ENCODE peak calls at places on chromosomes 7 and 10, in four cellular contexts. One of them, this sample, is unnamed.

GRCh38 chr10:125294109-125294508 is 133.7 kb upstream of the CTBP2 start:
- DNase-seq in Calu3: no peak
- DNase-seq in lower leg skin: no peak
- DNase-seq in neural crest cell: no peak
- DNase-seq in this sample: no peak

GRCh38 chr7:18018296-18019205 is 9.1 kb downstream of the PRPS1L1 start:
- DNase-seq in Calu3: no peak
- DNase-seq in lower leg skin: no peak
- DNase-seq in neural crest cell: no peak
- DNase-seq in this sample: no peak

GRCh38 chr7:408651-409343 is 110.8 kb downstream of the PDGFA start:
- DNase-seq in Calu3: no peak
- DNase-seq in lower leg skin: no peak
- DNase-seq in neural crest cell: no peak
- DNase-seq in this sample: peak

GRCh38 chr7:91191771-91192170 is 72.5 kb upstream of the FZD1 start:
- DNase-seq in Calu3: no peak
- DNase-seq in lower leg skin: no peak
- DNase-seq in neural crest cell: no peak
- DNase-seq in this sample: no peak

GRCh38 chr7:105656922-105657521 is 75.7 kb upstream of the EFCAB10 start:
- DNase-seq in Calu3: peak
- DNase-seq in lower leg skin: no peak
- DNase-seq in neural crest cell: peak
- DNase-seq in this sample: no peak

GRCh38 chr10:15313034-15313433 is 58.1 kb downstream of the FAM171A1 start:
- DNase-seq in Calu3: no peak
- DNase-seq in lower leg skin: no peak
- DNase-seq in neural crest cell: no peak
- DNase-seq in this sample: no peak

GRCh38 chr10:77493851-77494788 is 143.5 kb downstream of the KCNMA1 start:
- DNase-seq in Calu3: peak
- DNase-seq in lower leg skin: no peak
- DNase-seq in neural crest cell: peak
- DNase-seq in this sample: no peak

GRCh38 chr10:27100800-27101347 is 580 bp upstream of the ANKRD26 start:
- DNase-seq in Calu3: no peak
- DNase-seq in lower leg skin: no peak
- DNase-seq in neural crest cell: no peak
- DNase-seq in this sample: no peak

GRCh38 chr7:2728309-2729042 is 40.5 kb downstream of the AMZ1 start:
- DNase-seq in Calu3: no peak
- DNase-seq in lower leg skin: no peak
- DNase-seq in neural crest cell: no peak
- DNase-seq in this sample: no peak

GRCh38 chr10:12097791-12098190 is 29.0 kb downstream of the DHTKD1 start:
- DNase-seq in Calu3: no peak
- DNase-seq in lower leg skin: no peak
- DNase-seq in neural crest cell: no peak
- DNase-seq in this sample: no peak

GRCh38 chr7:131027287-131027773 is 293.3 kb upstream of the KLF14 start:
- DNase-seq in Calu3: no peak
- DNase-seq in lower leg skin: no peak
- DNase-seq in neural crest cell: no peak
- DNase-seq in this sample: no peak

GRCh38 chr7:91066627-91067026 is 197.6 kb upstream of the FZD1 start:
- DNase-seq in Calu3: no peak
- DNase-seq in lower leg skin: no peak
- DNase-seq in neural crest cell: no peak
- DNase-seq in this sample: no peak

GRCh38 chr7:112726076-112726475 is 64.1 kb downstream of the TMEM168 start:
- DNase-seq in Calu3: no peak
- DNase-seq in lower leg skin: no peak
- DNase-seq in neural crest cell: no peak
- DNase-seq in this sample: no peak

GRCh38 chr10:110548002-110548401 is 19.5 kb upstream of the SMC3 start:
- DNase-seq in Calu3: no peak
- DNase-seq in lower leg skin: no peak
- DNase-seq in neural crest cell: no peak
- DNase-seq in this sample: no peak

GRCh38 chr7:42162560-42163325 is 74.3 kb downstream of the GLI3 start:
- DNase-seq in Calu3: no peak
- DNase-seq in lower leg skin: no peak
- DNase-seq in neural crest cell: no peak
- DNase-seq in this sample: no peak

GRCh38 chr7:42167206-42167913 is 69.6 kb downstream of the GLI3 start:
- DNase-seq in Calu3: no peak
- DNase-seq in lower leg skin: no peak
- DNase-seq in neural crest cell: no peak
- DNase-seq in this sample: no peak

GRCh38 chr7:42167914-42168236 is 69.1 kb downstream of the GLI3 start:
- DNase-seq in Calu3: no peak
- DNase-seq in lower leg skin: no peak
- DNase-seq in neural crest cell: no peak
- DNase-seq in this sample: no peak

GRCh38 chr7:42161723-42162122 is 75.3 kb downstream of the GLI3 start:
- DNase-seq in Calu3: no peak
- DNase-seq in lower leg skin: no peak
- DNase-seq in neural crest cell: no peak
- DNase-seq in this sample: no peak

DNA sequence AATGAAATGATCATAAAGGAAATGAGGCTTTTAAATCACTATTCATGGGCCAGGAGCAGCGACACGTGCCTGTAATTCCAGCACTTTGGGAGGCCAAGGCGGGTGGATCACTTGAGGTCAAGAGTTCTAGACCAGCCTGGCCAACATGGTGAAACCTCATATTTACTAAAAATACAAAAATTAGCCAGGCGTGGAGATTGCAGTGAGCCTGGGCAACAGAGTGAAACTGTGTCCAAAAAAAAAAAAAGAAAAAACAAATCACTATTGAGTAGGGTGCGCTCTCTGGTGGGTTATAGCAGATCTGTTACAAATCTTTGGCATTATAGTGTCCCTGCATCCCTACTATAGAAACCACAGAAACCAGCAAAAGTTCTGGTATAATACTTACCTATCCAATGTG is 72.1 kb downstream of the GLI3 start:
- DNase-seq in Calu3: no peak
- DNase-seq in lower leg skin: no peak
- DNase-seq in neural crest cell: no peak
- DNase-seq in this sample: no peak
- TF ChIP-seq CTCF in Calu3: no peak
- TF ChIP-seq CTCF in lower leg skin: no peak
- TF ChIP-seq CTCF in neural crest cell: no peak
- TF ChIP-seq CTCF in this sample: no peak

GRCh38 chr10:113854019-113854756 is at the start of the genes DCLRE1A and NHLRC2:
- DNase-seq in Calu3: peak
- DNase-seq in lower leg skin: peak
- DNase-seq in neural crest cell: peak
- DNase-seq in this sample: peak

GRCh38 chr10:113853577-113854018 is 284 bp downstream of the DCLRE1A start:
- DNase-seq in Calu3: no peak
- DNase-seq in lower leg skin: no peak
- DNase-seq in neural crest cell: no peak
- DNase-seq in this sample: no peak

GRCh38 chr10:113857210-113857609 is 2.7 kb downstream of the NHLRC2 start:
- DNase-seq in Calu3: no peak
- DNase-seq in lower leg skin: no peak
- DNase-seq in neural crest cell: no peak
- DNase-seq in this sample: no peak

GRCh38 chr10:113856563-113856962 is 2.1 kb downstream of the NHLRC2 start:
- DNase-seq in Calu3: no peak
- DNase-seq in lower leg skin: no peak
- DNase-seq in neural crest cell: no peak
- DNase-seq in this sample: no peak

DNA sequence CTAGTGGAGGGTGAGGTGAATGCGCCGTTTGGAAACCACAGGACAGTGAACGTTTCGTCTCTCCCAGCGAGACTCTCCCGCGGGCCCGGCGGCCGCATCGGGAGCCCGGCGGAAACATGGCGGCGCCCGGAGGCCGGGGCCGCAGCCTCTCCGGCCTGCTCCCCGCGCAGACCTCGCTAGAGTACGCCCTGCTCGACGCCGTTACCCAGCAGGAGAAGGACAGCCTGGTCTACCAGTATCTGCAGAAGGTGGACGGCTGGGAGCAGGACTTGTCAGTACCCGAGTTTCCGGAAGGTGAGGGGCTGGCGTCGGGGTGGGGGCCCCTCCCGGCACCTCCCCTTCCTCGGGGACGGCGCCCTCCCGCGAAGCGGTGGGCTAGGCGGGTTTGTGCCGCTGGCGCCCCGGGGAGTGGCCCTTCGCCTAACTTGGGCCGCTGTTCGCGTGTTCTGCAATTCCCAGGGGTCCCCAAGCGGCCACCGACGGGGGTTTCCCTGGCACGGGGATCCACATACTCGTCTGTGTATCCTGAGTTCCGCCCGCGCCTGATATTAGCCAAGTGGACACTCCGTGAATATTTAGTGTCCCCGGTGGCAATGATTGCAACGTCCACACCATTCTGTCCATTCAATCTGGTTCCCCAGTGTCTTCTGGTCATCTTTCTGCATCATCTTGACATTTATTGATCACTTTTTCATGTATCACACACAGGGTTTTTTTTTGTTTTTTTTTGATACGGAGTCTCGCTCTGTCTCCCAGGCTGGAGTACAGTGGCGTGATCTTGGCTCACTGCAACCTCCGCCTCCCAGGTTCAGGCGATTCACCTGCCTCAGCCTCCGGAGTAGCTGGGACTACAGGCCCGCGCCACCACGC is 531 bp downstream of the NHLRC2 start:
- DNase-seq in Calu3: peak
- DNase-seq in lower leg skin: peak
- DNase-seq in neural crest cell: peak
- DNase-seq in this sample: peak
- TF ChIP-seq CTCF in Calu3: no peak
- TF ChIP-seq CTCF in lower leg skin: no peak
- TF ChIP-seq CTCF in neural crest cell: peak
- TF ChIP-seq CTCF in this sample: no peak

GRCh38 chr10:83965473-83965872 is 173.8 kb upstream of the GHITM start:
- DNase-seq in Calu3: no peak
- DNase-seq in lower leg skin: no peak
- DNase-seq in neural crest cell: no peak
- DNase-seq in this sample: no peak

GRCh38 chr10:83963446-83963845 is 175.9 kb upstream of the GHITM start:
- DNase-seq in Calu3: no peak
- DNase-seq in lower leg skin: no peak
- DNase-seq in neural crest cell: no peak
- DNase-seq in this sample: no peak

GRCh38 chr10:83959330-83959729 is 180.0 kb upstream of the GHITM start:
- DNase-seq in Calu3: no peak
- DNase-seq in lower leg skin: no peak
- DNase-seq in neural crest cell: no peak
- DNase-seq in this sample: no peak

GRCh38 chr10:83960125-83960524 is 179.2 kb upstream of the GHITM start:
- DNase-seq in Calu3: no peak
- DNase-seq in lower leg skin: no peak
- DNase-seq in neural crest cell: no peak
- DNase-seq in this sample: no peak

GRCh38 chr10:83961620-83962019 is 177.7 kb upstream of the GHITM start:
- DNase-seq in Calu3: no peak
- DNase-seq in lower leg skin: no peak
- DNase-seq in neural crest cell: no peak
- DNase-seq in this sample: no peak
- TF ChIP-seq CTCF in Calu3: no peak
- TF ChIP-seq CTCF in lower leg skin: no peak
- TF ChIP-seq CTCF in neural crest cell: peak
- TF ChIP-seq CTCF in this sample: no peak

GRCh38 chr7:109479388-109479787 is 909.7 kb downstream of the DNAJB9 start:
- DNase-seq in Calu3: no peak
- DNase-seq in lower leg skin: no peak
- DNase-seq in neural crest cell: no peak
- DNase-seq in this sample: no peak
- TF ChIP-seq CTCF in Calu3: no peak
- TF ChIP-seq CTCF in lower leg skin: no peak
- TF ChIP-seq CTCF in neural crest cell: no peak
- TF ChIP-seq CTCF in this sample: no peak

GRCh38 chr7:80387634-80388033 is 124.2 kb downstream of the GNAT3 start:
- DNase-seq in Calu3: no peak
- DNase-seq in lower leg skin: no peak
- DNase-seq in neural crest cell: peak
- DNase-seq in this sample: no peak
- TF ChIP-seq CTCF in Calu3: no peak
- TF ChIP-seq CTCF in lower leg skin: no peak
- TF ChIP-seq CTCF in neural crest cell: no peak
- TF ChIP-seq CTCF in this sample: no peak

This sample was measured in mesothelial cell of epicardium.